ENCODE peak calls at places on chromosomes 1 and 21, in four cellular contexts. S is uterus, N is kidney, A is pancreas. Y is an unnamed sample.

GRCh38 chr1:194813109-194813508 is 1626.7 kb upstream of the B3GALT2 start:
- DNase-seq in S (no peak), N (no peak), A (no peak), Y (no peak)

GRCh38 chr1:237975903-237976302 is 85.2 kb upstream of the ZP4 start:
- DNase-seq in S (no peak), N (no peak), A (no peak), Y (no peak)

GRCh38 chr21:20451051-20451450 is 547.2 kb upstream of the NCAM2 start:
- DNase-seq in S (no peak), N (no peak), A (no peak), Y (no peak)

GRCh38 chr1:241250465-241250864 is 106.5 kb downstream of the RGS7 start:
- DNase-seq in S (no peak), N (no peak), A (no peak), Y (no peak)

GRCh38 chr1:245099401-245099800 is 55.4 kb upstream of the KIF26B start:
- DNase-seq in S (no peak), N (no peak), A (no peak), Y (no peak)

GRCh38 chr1:241401156-241401555 is 44.2 kb upstream of the RGS7 start:
- DNase-seq in S (no peak), N (no peak), A (no peak), Y (no peak)

GRCh38 chr1:12157366-12158231 is 9.2 kb upstream of the TNFRSF1B start:
- DNase-seq in S (no peak), N (no peak), A (no peak), Y (no peak)

GRCh38 chr1:198495635-198496034 is 44.8 kb downstream of the ATP6V1G3 start:
- DNase-seq in S (no peak), N (no peak), A (no peak), Y (no peak)

GRCh38 chr1:119712342-119713038 is 756 bp downstream of the PHGDH start:
- DNase-seq in S (peak), N (peak), A (peak), Y (peak)

GRCh38 chr1:4025752-4026151 is 125.7 kb upstream of the C1orf174 start:
- DNase-seq in S (no peak), N (no peak), A (no peak), Y (no peak)

GRCh38 chr1:79760521-79760920 is 754.0 kb upstream of the ADGRL4 start:
- DNase-seq in S (no peak), N (no peak), A (no peak), Y (no peak)

GRCh38 chr1:109626682-109627408 is 7.2 kb downstream of the AMPD2 start:
- DNase-seq in S (no peak), N (no peak), A (no peak), Y (no peak)

GRCh38 chr1:43831866-43832654 is 101.5 kb upstream of the ARTN start:
- DNase-seq in S (no peak), N (no peak), A (no peak), Y (no peak)

GRCh38 chr1:204505674-204506073 is 10.5 kb upstream of the MDM4 start:
- DNase-seq in S (no peak), N (no peak), A (no peak), Y (no peak)
- H3K4me3 ChIP-seq in S (peak), N (peak), A (peak), Y (peak)

GRCh38 chr1:77513839-77514763 is 168.4 kb downstream of the ZZZ3 start:
- DNase-seq in S (peak), N (no peak), A (no peak), Y (no peak)

GRCh38 chr1:77509898-77510297 is 172.6 kb downstream of the ZZZ3 start:
- DNase-seq in S (no peak), N (no peak), A (no peak), Y (no peak)

GRCh38 chr1:77516106-77516505 is 166.4 kb downstream of the ZZZ3 start:
- DNase-seq in S (no peak), N (no peak), A (no peak), Y (no peak)

GRCh38 chr1:77511440-77511840 is 171.0 kb downstream of the ZZZ3 start:
- DNase-seq in S (no peak), N (no peak), A (no peak), Y (no peak)

DNA sequence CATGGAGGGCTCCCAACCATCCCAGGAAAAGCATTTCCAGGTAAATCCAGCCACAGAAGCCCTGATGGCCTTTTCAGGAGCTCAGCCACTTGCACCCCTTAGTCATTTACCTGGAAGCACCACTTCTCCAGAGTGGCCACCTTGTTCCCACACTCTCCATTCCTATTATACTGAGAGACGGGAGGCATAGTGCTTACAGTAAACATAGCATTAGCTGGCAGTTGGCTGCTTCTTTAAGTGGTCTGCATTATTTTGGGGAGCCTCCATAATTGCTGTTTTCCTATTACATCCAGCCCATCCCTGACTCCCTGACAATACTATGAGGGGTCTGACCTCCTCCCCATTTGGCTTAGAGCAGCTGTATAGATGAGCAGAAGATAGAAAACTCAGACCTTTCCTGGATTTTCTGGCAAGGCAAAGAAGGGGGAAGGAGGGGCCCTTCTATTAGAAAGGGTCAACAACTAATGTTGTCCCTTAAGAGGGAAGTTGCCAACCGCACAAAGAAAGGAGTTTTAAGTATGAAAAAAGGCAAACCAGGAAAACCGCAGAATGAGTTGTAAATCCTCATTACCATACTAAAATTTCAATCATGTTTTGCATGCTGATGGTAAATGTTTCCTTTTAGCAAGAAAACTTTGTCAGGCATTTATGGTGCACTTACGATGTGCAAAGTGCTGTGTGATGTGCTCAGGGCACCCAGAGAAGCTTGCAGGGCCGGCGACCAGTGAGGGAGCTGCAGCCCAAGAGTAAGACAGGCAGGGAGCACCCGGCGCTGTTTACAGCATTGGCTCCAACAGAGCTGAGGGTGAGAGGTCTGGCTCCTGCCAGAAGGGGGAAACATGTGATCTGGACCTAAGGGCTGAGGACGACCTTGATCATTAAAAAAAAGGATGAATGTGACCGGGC is 167.3 kb downstream of the ZZZ3 start:
- DNase-seq in S (no peak), N (no peak), A (no peak), Y (no peak)
- H3K4me3 ChIP-seq in S (no peak), N (no peak), A (no peak), Y (no peak)

GRCh38 chr1:226428348-226429050 is 20.6 kb upstream of the PARP1 start:
- DNase-seq in S (no peak), N (no peak), A (no peak), Y (no peak)
- H3K4me3 ChIP-seq in S (no peak), N (no peak), A (no peak), Y (no peak)

GRCh38 chr1:45518910-45519309 is 2.8 kb downstream of the PRDX1 start:
- DNase-seq in S (no peak), N (no peak), A (no peak), Y (no peak)
- H3K4me3 ChIP-seq in S (no peak), N (peak), A (no peak), Y (no peak)

GRCh38 chr1:183185941-183186490 is at the start of gene LAMC2:
- DNase-seq in S (peak), N (peak), A (peak), Y (peak)

GRCh38 chr1:183180213-183180612 is 5.9 kb upstream of the LAMC2 start:
- DNase-seq in S (peak), N (no peak), A (peak), Y (no peak)

GRCh38 chr1:183178490-183178889 is 7.6 kb upstream of the LAMC2 start:
- DNase-seq in S (no peak), N (no peak), A (no peak), Y (no peak)

GRCh38 chr1:183175631-183176030 is 10.4 kb upstream of the LAMC2 start:
- DNase-seq in S (no peak), N (no peak), A (no peak), Y (no peak)

DNA sequence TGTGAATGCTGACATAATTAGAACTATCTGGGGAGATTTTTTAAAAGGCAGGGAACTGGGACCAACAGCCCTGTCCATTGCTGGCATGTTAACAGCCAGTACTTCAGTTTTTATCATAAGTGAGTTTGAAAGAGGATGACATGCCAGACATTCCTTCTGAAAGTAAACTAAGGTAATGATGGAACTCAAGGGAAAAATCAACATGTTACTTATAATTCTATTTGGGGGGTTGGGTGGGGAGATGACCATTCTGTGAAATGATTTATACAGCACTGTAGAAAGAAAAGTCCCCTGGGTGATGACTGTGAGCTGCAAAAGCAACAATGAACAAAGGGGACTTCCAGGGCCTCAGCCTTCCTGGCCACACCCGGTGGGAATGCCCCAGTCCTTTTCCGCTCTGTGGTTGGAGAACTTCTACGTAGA is 5.4 kb upstream of the LAMC2 start:
- DNase-seq in S (no peak), N (peak), A (peak), Y (no peak)
- H3K4me3 ChIP-seq in S (no peak), N (no peak), A (no peak), Y (no peak)

DNA sequence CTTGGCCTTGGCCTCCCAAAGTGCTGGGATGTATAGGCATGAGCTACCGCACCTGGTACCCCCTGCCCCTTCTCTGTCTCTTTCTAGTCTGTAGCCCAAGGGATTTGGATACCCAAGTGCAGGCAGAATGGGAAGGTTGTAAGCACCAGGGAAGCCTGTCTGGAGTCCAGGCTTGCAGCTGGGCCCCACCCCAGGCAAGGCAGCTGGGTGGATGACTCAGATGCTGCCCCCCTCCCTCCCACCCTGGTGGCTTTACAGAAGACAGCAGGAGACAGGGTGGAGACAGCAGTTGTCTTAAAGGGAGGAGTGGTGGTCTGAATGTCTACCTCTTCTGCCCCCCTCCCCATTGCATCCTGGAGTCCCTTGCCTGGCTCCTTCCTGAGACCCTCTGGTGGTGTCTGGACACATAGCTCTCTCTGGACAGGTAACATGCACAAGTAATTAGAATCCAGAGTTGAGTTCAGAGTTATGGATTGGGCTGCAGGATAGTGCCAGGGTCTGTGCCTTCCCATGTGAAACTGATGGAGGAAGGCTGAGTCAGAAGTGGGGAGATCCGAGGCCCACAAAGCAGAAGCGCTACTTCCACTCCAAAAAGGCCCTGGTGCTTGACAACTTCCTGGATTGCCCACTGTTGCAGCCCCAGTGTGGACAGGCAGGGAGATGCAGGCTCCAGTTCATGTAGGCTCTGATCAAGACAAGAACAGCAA is 5.1 kb downstream of the LMNA start:
- DNase-seq in S (peak), N (peak), A (no peak), Y (no peak)
- H3K4me3 ChIP-seq in S (peak), N (no peak), A (peak), Y (peak)

GRCh38 chr1:167544447-167544846 is 9.1 kb downstream of the CREG1 start:
- DNase-seq in S (no peak), N (no peak), A (no peak), Y (no peak)
- H3K4me3 ChIP-seq in S (no peak), N (no peak), A (no peak), Y (no peak)

GRCh38 chr1:236289492-236290131 is 7.9 kb upstream of the ERO1B start:
- DNase-seq in S (no peak), N (no peak), A (no peak), Y (no peak)

GRCh38 chr1:236287356-236287755 is 5.6 kb upstream of the ERO1B start:
- DNase-seq in S (no peak), N (no peak), A (no peak), Y (no peak)

GRCh38 chr1:236287757-236288619 is 6.2 kb upstream of the ERO1B start:
- DNase-seq in S (peak), N (no peak), A (peak), Y (no peak)

GRCh38 chr1:236292425-236292824 is 10.7 kb upstream of the ERO1B start:
- DNase-seq in S (no peak), N (no peak), A (no peak), Y (no peak)

GRCh38 chr1:236288620-236288976 is 6.8 kb upstream of the ERO1B start:
- DNase-seq in S (no peak), N (no peak), A (no peak), Y (no peak)
- H3K4me3 ChIP-seq in S (no peak), N (no peak), A (no peak), Y (no peak)

Y was measured in suprapubic skin.